ENCODE peak calls at places on chromosomes 12 and 14, in seven cellular contexts. G is fibroblast of pulmonary artery, U is astrocyte of the cerebellum, Y is H4, W is GM04504, L is Peyer's patch, D is HEK293T. Z is an unnamed sample.

GRCh38 chr14:102252834-102253801 is 51.8 kb downstream of the MOK start:
- DNase-seq in U (no peak), D (no peak), G (no peak), W (no peak), Y (no peak), L (no peak), Z (no peak)

GRCh38 chr14:100010679-100011078 is 54.5 kb upstream of the EVL start:
- DNase-seq in G (no peak), Y (no peak), W (no peak), U (no peak), D (no peak), L (no peak), Z (no peak)

GRCh38 chr12:117188961-117189724 is 1.1 kb downstream of the FBXO21 start:
- DNase-seq in L (no peak), W (no peak), U (peak), D (no peak), G (peak), Y (no peak), Z (peak)

GRCh38 chr12:18140969-18141368 is 51.0 kb upstream of the RERGL start:
- DNase-seq in W (no peak), U (no peak), Y (no peak), L (no peak), D (no peak), G (no peak), Z (no peak)

GRCh38 chr12:120826335-120826734 is 77.8 kb downstream of the SPPL3 start:
- DNase-seq in W (no peak), D (no peak), Y (no peak), U (no peak), L (no peak), G (no peak), Z (no peak)

GRCh38 chr14:31362746-31363145 is 57.6 kb downstream of the HEATR5A start:
- DNase-seq in U (no peak), Y (no peak), D (no peak), L (no peak), W (no peak), G (no peak), Z (no peak)

GRCh38 chr14:34237098-34237497 is 224.9 kb downstream of the SPTSSA start:
- DNase-seq in U (no peak), W (no peak), G (no peak), L (no peak), Y (peak), D (no peak), Z (no peak)

GRCh38 chr12:70852416-70853150 is 68.0 kb downstream of the PTPRR start:
- DNase-seq in W (no peak), L (no peak), D (no peak), U (no peak), G (no peak), Y (no peak), Z (no peak)

GRCh38 chr12:1827806-1828805 is 7.7 kb downstream of the LRTM2 start:
- DNase-seq in G (no peak), U (no peak), W (no peak), L (no peak), D (no peak), Y (no peak), Z (no peak)

GRCh38 chr12:108551556-108551955 is 9.4 kb downstream of the SART3 start:
- DNase-seq in G (peak), W (no peak), U (peak), Y (no peak), L (no peak), D (no peak), Z (no peak)

GRCh38 chr14:36383674-36384421 is 63.4 kb upstream of the MBIP start:
- DNase-seq in U (no peak), D (no peak), G (no peak), L (no peak), Y (peak), W (no peak), Z (no peak)

GRCh38 chr12:106945261-106945851 is 10.4 kb upstream of the TMEM263 start:
- DNase-seq in W (no peak), L (no peak), U (no peak), G (no peak), D (no peak), Y (no peak), Z (peak)